ENCODE peak calls at places on chromosomes 2 and 18, in four cellular contexts. S, B, D and Q are unnamed samples.

GRCh38 chr2:69138247-69138754 is 125.3 kb downstream of the ANTXR1 start:
- DNase-seq in S (peak; percentile 92), B (no peak), D (no peak), Q (peak; percentile 60)

GRCh38 chr2:45981388-45981930 is 315.7 kb upstream of the EPAS1 start:
- DNase-seq in S (no peak), B (no peak), D (no peak), Q (no peak)

GRCh38 chr18:75161629-75162028 is 47.3 kb downstream of the PTGR3 start:
- DNase-seq in S (peak; percentile 20), B (peak; percentile 56), D (peak; percentile 21), Q (no peak)

GRCh38 chr2:215685218-215685962 is 249.5 kb upstream of the FN1 start:
- DNase-seq in S (no peak), B (no peak), D (no peak), Q (no peak)

GRCh38 chr2:128427356-128427755 is 108.7 kb upstream of the HS6ST1 start:
- DNase-seq in S (no peak), B (no peak), D (no peak), Q (no peak)

GRCh38 chr2:608711-609110 is 68.5 kb downstream of the TMEM18 start:
- DNase-seq in S (no peak), B (no peak), D (no peak), Q (no peak)

GRCh38 chr2:172624996-172625395 is 69.1 kb downstream of the PDK1 start:
- DNase-seq in S (peak; percentile 65), B (no peak), D (no peak), Q (no peak)

GRCh38 chr18:37553633-37554398 is 11.8 kb downstream of the CELF4 start:
- DNase-seq in S (no peak), B (no peak), D (no peak), Q (no peak)

GRCh38 chr2:168565112-168565511 is 109.0 kb downstream of the CERS6 start:
- DNase-seq in S (peak; percentile 52), B (no peak), D (no peak), Q (peak; percentile 95)

GRCh38 chr2:191249131-191249813 is 4.1 kb downstream of the MYO1B start:
- DNase-seq in S (peak; percentile 42), B (no peak), D (no peak), Q (no peak)

GRCh38 chr2:46275995-46276394 is 21.2 kb upstream of the EPAS1 start:
- DNase-seq in S (peak; percentile 29), B (peak; percentile 31), D (no peak), Q (no peak)

GRCh38 chr2:120820263-120820884 is 84.7 kb downstream of the GLI2 start:
- DNase-seq in S (peak; percentile 85), B (peak; percentile 31), D (no peak), Q (no peak)

GRCh38 chr2:39715822-39716221 is 50.1 kb downstream of the TMEM178A start:
- DNase-seq in S (no peak), B (no peak), D (no peak), Q (no peak)

GRCh38 chr2:121382744-121383143 is 97.7 kb upstream of the TFCP2L1 start:
- DNase-seq in S (no peak), B (no peak), D (no peak), Q (no peak)

GRCh38 chr2:200861617-200862016 is 2.8 kb downstream of the CLK1 start:
- DNase-seq in S (no peak), B (no peak), D (no peak), Q (no peak)

GRCh38 chr2:20431772-20432171 is 15.1 kb upstream of the RHOB start:
- DNase-seq in S (no peak), B (no peak), D (no peak), Q (no peak)

GRCh38 chr18:6722680-6723079 is 6.8 kb upstream of the ARHGAP28 start:
- DNase-seq in S (no peak), B (no peak), D (no peak), Q (no peak)

GRCh38 chr2:95757988-95758387 is 166.2 kb downstream of the TRIM43 start:
- DNase-seq in S (no peak), B (no peak), D (no peak), Q (no peak)

GRCh38 chr2:143128681-143129580 is at the start of gene ARHGAP15:
- DNase-seq in S (no peak), B (peak; percentile 39), D (peak; percentile 67), Q (no peak)

GRCh38 chr2:113886479-113887383 is 3.2 kb upstream of the ACTR3 start:
- DNase-seq in S (peak; percentile 94), B (peak; percentile 72), D (peak; percentile 19), Q (peak; percentile 22)

GRCh38 chr2:1521878-1522495 is 108.7 kb downstream of the TPO start:
- DNase-seq in S (no peak), B (no peak), D (no peak), Q (no peak)

DNA sequence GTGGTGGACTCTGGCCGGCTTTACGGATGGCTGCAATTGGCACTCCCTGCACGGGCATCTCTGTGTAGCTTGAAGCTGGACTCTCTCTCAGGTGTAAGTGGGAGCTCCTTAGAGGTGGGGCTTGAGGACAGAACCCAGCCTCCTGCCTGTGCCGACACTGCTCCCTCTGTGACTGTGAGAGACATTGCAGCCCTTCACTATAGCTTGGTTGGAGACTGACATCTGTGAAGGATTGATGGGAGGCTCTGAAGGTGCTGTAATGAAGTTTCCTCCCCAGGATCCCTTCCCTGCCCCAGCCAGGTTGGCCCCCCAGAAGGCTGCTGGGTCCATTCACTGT is 166.7 kb downstream of the SH3RF3 start:
- DNase-seq in S (no peak), B (no peak), D (no peak), Q (no peak)
- TF ChIP-seq CTCF in S (no peak), B (no peak), D (no peak), Q (no peak)

DNA sequence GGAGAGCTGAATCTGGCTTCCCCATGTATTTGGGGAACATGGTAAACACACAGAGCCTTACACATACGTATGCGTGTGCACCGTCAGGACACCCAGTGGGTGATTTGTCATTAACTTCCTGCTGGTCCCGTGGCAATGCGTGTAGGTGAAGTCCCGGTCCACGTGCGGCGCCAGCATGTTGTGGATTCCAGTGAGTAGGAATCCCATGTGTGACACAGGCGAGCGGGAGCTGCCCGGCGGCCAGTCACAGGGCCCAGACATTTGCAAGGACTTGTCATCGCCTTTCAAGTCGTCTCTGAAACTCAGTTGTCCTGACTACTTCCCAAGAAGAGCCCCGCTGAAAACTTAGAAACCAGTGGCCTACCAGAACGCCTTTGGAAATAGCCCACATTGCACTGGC is 102.0 kb downstream of the RNF144A start:
- DNase-seq in S (no peak), B (no peak), D (no peak), Q (no peak)
- H3K4me1 ChIP-seq in S (no peaks in the 10 kb centered on the region), B (peaks cover 8% of the 10 kb centered on the region), D (no peaks in the 10 kb centered on the region), Q (no peaks in the 10 kb centered on the region)

GRCh38 chr2:27305516-27305915 is 2.7 kb downstream of the UCN start:
- DNase-seq in S (no peak), B (no peak), D (no peak), Q (no peak)

GRCh38 chr2:27306657-27307544 is 1.3 kb downstream of the UCN start:
- DNase-seq in S (no peak), B (no peak), D (peak; percentile 21), Q (no peak)

GRCh38 chr2:27306136-27306535 is 2.1 kb downstream of the UCN start:
- DNase-seq in S (no peak), B (no peak), D (no peak), Q (no peak)

GRCh38 chr2:27304488-27305240 is 3.6 kb downstream of the UCN start:
- DNase-seq in S (no peak), B (no peak), D (no peak), Q (no peak)

DNA sequence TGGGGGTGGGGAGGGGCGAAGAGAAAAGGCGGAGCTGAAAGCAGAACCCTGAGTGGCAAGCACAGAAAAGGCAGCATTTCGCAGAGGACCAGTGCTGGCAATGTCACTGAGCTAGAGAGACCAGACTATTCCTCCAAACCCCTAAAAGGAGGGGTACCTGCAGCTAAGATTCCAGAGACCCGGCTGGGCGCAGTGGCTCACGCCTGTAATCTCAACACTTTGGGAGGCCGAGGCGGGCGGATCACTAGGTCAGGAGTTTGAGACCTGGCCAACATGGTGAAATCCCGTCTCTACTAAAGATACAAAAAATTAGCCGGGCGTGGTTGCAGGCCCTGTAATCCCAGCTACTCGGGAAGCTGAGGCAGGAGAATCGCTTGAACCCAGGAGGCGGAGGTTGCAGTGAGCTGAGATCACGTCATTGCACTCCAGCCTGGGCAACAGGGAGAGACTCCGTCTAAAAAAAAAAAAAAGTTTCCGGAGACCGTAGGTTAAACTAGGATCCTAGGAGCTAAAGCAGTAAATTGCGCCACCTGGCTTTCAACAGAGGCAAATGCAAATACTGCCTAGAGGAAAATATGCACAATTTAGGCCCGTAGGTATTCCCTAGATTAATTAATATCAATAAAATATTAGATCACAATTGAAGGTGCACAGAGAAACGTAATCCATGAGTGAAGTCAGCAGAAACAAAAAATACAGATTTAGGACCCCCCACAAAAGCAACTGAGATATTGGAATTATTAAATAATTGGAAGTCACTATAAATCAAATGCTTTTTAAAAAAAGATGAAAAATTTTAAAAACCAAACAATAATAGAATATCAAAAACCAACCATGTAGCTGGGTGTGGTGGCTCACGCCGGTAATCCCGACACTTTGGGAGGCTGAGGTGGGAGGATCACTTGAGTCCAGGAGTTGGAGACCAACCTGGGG is 4.9 kb downstream of the UCN start:
- DNase-seq in S (peak; percentile 54), B (peak; percentile 41), D (no peak), Q (peak; percentile 54)
- TF ChIP-seq CTCF in S (peak; percentile 90), B (peak; percentile 82), D (peak; percentile 90), Q (peak; percentile 94)

GRCh38 chr2:3184167-3184566 is 193.5 kb downstream of the EIPR1 start:
- DNase-seq in S (no peak), B (no peak), D (no peak), Q (no peak)

GRCh38 chr2:3185256-3185655 is 192.4 kb downstream of the EIPR1 start:
- DNase-seq in S (no peak), B (no peak), D (no peak), Q (no peak)

GRCh38 chr2:3182848-3183247 is 194.8 kb downstream of the EIPR1 start:
- DNase-seq in S (no peak), B (no peak), D (no peak), Q (no peak)

GRCh38 chr2:3185910-3186309 is 191.7 kb downstream of the EIPR1 start:
- DNase-seq in S (no peak), B (no peak), D (no peak), Q (no peak)

DNA sequence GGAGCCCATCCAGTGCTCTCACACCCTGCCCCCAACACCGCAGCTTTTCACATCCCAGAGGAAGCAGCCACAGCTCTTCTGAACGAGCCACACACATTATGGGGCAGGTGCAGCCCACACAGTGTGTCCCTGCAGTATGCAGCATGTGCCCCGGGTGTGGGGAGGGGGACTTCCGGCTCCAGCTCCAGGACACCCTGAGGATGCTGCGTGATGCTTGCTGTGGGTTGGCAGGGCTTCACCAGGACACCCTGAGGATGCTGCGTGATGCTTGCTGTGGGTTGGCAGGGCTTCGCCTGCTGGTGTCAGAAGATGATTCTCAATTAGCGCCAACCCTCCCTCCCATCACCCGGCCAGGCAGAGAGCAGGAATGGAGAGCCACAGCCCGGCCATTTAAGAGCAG is 193.9 kb downstream of the EIPR1 start:
- DNase-seq in S (no peak), B (no peak), D (no peak), Q (no peak)
- H3K4me1 ChIP-seq in S (no peaks in the 10 kb centered on the region), B (no peaks in the 10 kb centered on the region), D (no peaks in the 10 kb centered on the region), Q (no peaks in the 10 kb centered on the region)

GRCh38 chr2:180004731-180005130 is 2.4 kb downstream of the CWC22 start:
- DNase-seq in S (peak; percentile 52), B (no peak), D (no peak), Q (no peak)

GRCh38 chr2:180002198-180002597 is 4.9 kb downstream of the CWC22 start:
- DNase-seq in S (no peak), B (no peak), D (no peak), Q (no peak)

GRCh38 chr2:180000434-180000833 is 6.7 kb downstream of the CWC22 start:
- DNase-seq in S (peak; percentile 44), B (no peak), D (no peak), Q (peak; percentile 32)

GRCh38 chr2:180003566-180003965 is 3.5 kb downstream of the CWC22 start:
- DNase-seq in S (no peak), B (no peak), D (no peak), Q (peak; percentile 18)

GRCh38 chr2:180001726-180002125 is 5.4 kb downstream of the CWC22 start:
- DNase-seq in S (no peak), B (no peak), D (no peak), Q (no peak)
- TF ChIP-seq CTCF in S (no peak), B (no peak), D (no peak), Q (peak; percentile 18)